ENCODE peak calls at places on chromosomes 16 and 17, in eight cellular contexts. C, B, W, T, F, L, N and D are unnamed samples.

GRCh38 chr16:83887088-83887487 is 11.8 kb upstream of the MLYCD start:
- DNase-seq in C (no peak), B (no peak), W (peak; percentile 17), T (no peak), F (no peak), L (no peak), N (no peak), D (no peak)

GRCh38 chr16:47371615-47372014 is 89.2 kb downstream of the ITFG1 start:
- DNase-seq in C (no peak), B (no peak), W (no peak), T (no peak), F (no peak), L (no peak), N (no peak), D (no peak)

GRCh38 chr16:89507834-89508590 is at the start of gene SPG7:
- DNase-seq in C (peak; percentile 91), B (peak; percentile 77), W (peak; percentile 86), T (peak; percentile 68), F (peak; percentile 19), L (peak; percentile 88), N (peak; percentile 68), D (peak; percentile 87)

GRCh38 chr16:86496929-86497381 is 13.4 kb upstream of the FOXF1 start:
- DNase-seq in C (no peak), B (no peak), W (no peak), T (no peak), F (no peak), L (no peak), N (no peak), D (no peak)

GRCh38 chr17:31564883-31565297 is 173.4 kb downstream of the RAB11FIP4 start:
- DNase-seq in C (peak; percentile 61), B (no peak), W (peak; percentile 67), T (peak; percentile 75), F (no peak), L (no peak), N (no peak), D (no peak)

GRCh38 chr16:65409505-65409904 is 287.6 kb upstream of the CDH11 start:
- DNase-seq in C (no peak), B (no peak), W (no peak), T (no peak), F (no peak), L (no peak), N (no peak), D (no peak)

GRCh38 chr16:10103700-10104099 is 78.5 kb downstream of the GRIN2A start:
- DNase-seq in C (no peak), B (no peak), W (no peak), T (no peak), F (no peak), L (no peak), N (no peak), D (no peak)

GRCh38 chr16:54347961-54348360 is 61.4 kb upstream of the IRX3 start:
- DNase-seq in C (no peak), B (no peak), W (no peak), T (no peak), F (no peak), L (no peak), N (no peak), D (no peak)

GRCh38 chr17:59494757-59495368 is 70.5 kb upstream of the DHX40 start:
- DNase-seq in C (no peak), B (no peak), W (no peak), T (no peak), F (no peak), L (no peak), N (no peak), D (no peak)

GRCh38 chr16:80250376-80250775 is 290.4 kb upstream of the DYNLRB2 start:
- DNase-seq in C (no peak), B (no peak), W (no peak), T (no peak), F (no peak), L (no peak), N (no peak), D (no peak)

GRCh38 chr16:30354423-30355143 is 525 bp downstream of the CD2BP2 start:
- DNase-seq in C (no peak), B (no peak), W (no peak), T (no peak), F (no peak), L (peak; percentile 35), N (no peak), D (no peak)

GRCh38 chr16:58428621-58429557 is 36.6 kb downstream of the GINS3 start:
- DNase-seq in C (no peak), B (no peak), W (no peak), T (no peak), F (no peak), L (no peak), N (no peak), D (no peak)

GRCh38 chr17:38733315-38734234 is 3.4 kb downstream of the CISD3 start:
- DNase-seq in C (no peak), B (no peak), W (no peak), T (no peak), F (no peak), L (peak; percentile 43), N (no peak), D (no peak)